ENCODE peak calls at places on chromosomes 5 and 9, in ten cellular contexts. P is suprapubic skin, T is IMR-90, Q is testis, F is esophagus muscularis mucosa, S is tibial nerve, L is gastrocnemius medialis, K is body of pancreas, J is H1, O is transverse colon. V is an unnamed sample. For H3K4me1, the result is how much of the 10 kb centered on the place peaks cover.

GRCh38 chr5:32512916-32513315 is 68.4 kb upstream of the ZFR start:
- DNase-seq in P (no peak), T (no peak), Q (no peak), F (no peak), S (no peak), L (no peak), K (no peak), J (no peak), O (no peak), V (no peak)

GRCh38 chr5:160315968-160316367 is 3.6 kb upstream of the CCNJL start:
- DNase-seq in P (no peak), T (peak), Q (no peak), F (no peak), S (no peak), L (no peak), K (peak), J (no peak), O (peak), V (no peak)

GRCh38 chr9:3848445-3849114 is 322.8 kb upstream of the RFX3 start:
- DNase-seq in P (no peak), T (peak), Q (no peak), F (no peak), S (no peak), L (no peak), K (peak), J (peak), O (no peak), V (no peak)

GRCh38 chr9:128026255-128027165 is 40.6 kb downstream of the NAIF1 start:
- DNase-seq in P (no peak), T (no peak), Q (no peak), F (no peak), S (peak), L (no peak), K (no peak), J (no peak), O (peak), V (no peak)

GRCh38 chr5:124932791-124933600 is 186.6 kb upstream of the ZNF608 start:
- DNase-seq in P (no peak), T (peak), Q (no peak), F (no peak), S (no peak), L (no peak), K (peak), J (no peak), O (peak), V (no peak)

GRCh38 chr5:55151923-55152842 is 7.8 kb upstream of the GPX8 start:
- DNase-seq in P (no peak), T (peak), Q (no peak), F (peak), S (no peak), L (no peak), K (no peak), J (no peak), O (no peak), V (no peak)

GRCh38 chr5:152817311-152817710 is 412.2 kb upstream of the NMUR2 start:
- DNase-seq in P (no peak), T (no peak), Q (no peak), F (no peak), S (no peak), L (no peak), K (no peak), J (no peak), O (no peak), V (no peak)

GRCh38 chr9:116939605-116940004 is 252.5 kb downstream of the TRIM32 start:
- DNase-seq in P (no peak), T (peak), Q (no peak), F (no peak), S (no peak), L (no peak), K (no peak), J (no peak), O (no peak), V (no peak)

GRCh38 chr9:16461851-16462250 is 408.6 kb downstream of the BNC2 start:
- DNase-seq in P (no peak), T (no peak), Q (no peak), F (no peak), S (no peak), L (no peak), K (no peak), J (no peak), O (no peak), V (no peak)

GRCh38 chr5:125196479-125197183 is 450.2 kb upstream of the ZNF608 start:
- DNase-seq in P (no peak), T (no peak), Q (no peak), F (no peak), S (no peak), L (no peak), K (peak), J (no peak), O (no peak), V (peak)

GRCh38 chr5:93100976-93101375 is 480.0 kb downstream of the NR2F1-AS1 start:
- DNase-seq in P (no peak), T (no peak), Q (no peak), F (no peak), S (no peak), L (no peak), K (no peak), J (no peak), O (no peak), V (no peak)

GRCh38 chr5:2960309-2960708 is 208.8 kb upstream of the IRX2 start:
- DNase-seq in P (no peak), T (no peak), Q (no peak), F (no peak), S (no peak), L (no peak), K (no peak), J (no peak), O (no peak), V (no peak)

GRCh38 chr9:69171049-69171448 is 3.0 kb upstream of the TJP2 start:
- DNase-seq in P (no peak), T (peak), Q (no peak), F (no peak), S (no peak), L (no peak), K (no peak), J (no peak), O (no peak), V (peak)

GRCh38 chr5:146903789-146904188 is 25.2 kb upstream of the PPP2R2B start:
- DNase-seq in P (no peak), T (no peak), Q (no peak), F (no peak), S (no peak), L (no peak), K (no peak), J (no peak), O (no peak), V (no peak)

GRCh38 chr9:88767504-88767790 is 223.8 kb upstream of the S1PR3 start:
- DNase-seq in P (no peak), T (peak), Q (no peak), F (no peak), S (no peak), L (no peak), K (no peak), J (no peak), O (no peak), V (no peak)

GRCh38 chr9:136466155-136466541 is 16.7 kb downstream of the SEC16A start:
- DNase-seq in P (no peak), T (no peak), Q (no peak), F (no peak), S (no peak), L (no peak), K (no peak), J (no peak), O (no peak), V (no peak)

GRCh38 chr5:158054388-158055092 is 195.6 kb upstream of the CLINT1 start:
- DNase-seq in P (no peak), T (no peak), Q (no peak), F (no peak), S (no peak), L (no peak), K (peak), J (no peak), O (no peak), V (no peak)

GRCh38 chr9:34591911-34592866 is 2.7 kb upstream of the CNTFR start:
- DNase-seq in P (no peak), T (no peak), Q (no peak), F (no peak), S (no peak), L (no peak), K (no peak), J (no peak), O (no peak), V (no peak)

GRCh38 chr9:134784612-134785305 is 95.9 kb upstream of the FCN2 start:
- DNase-seq in P (no peak), T (no peak), Q (no peak), F (no peak), S (no peak), L (no peak), K (no peak), J (no peak), O (no peak), V (no peak)

GRCh38 chr9:128916204-128916603 is 4.6 kb upstream of the PHYHD1 start:
- DNase-seq in P (no peak), T (no peak), Q (peak), F (no peak), S (no peak), L (no peak), K (peak), J (no peak), O (no peak), V (no peak)

GRCh38 chr9:37363124-37363523 is 59.4 kb upstream of the GRHPR start:
- DNase-seq in P (no peak), T (no peak), Q (no peak), F (peak), S (no peak), L (no peak), K (no peak), J (no peak), O (no peak), V (no peak)

GRCh38 chr9:102967979-102968378 is 27.2 kb upstream of the CYLC2 start:
- DNase-seq in P (no peak), T (no peak), Q (no peak), F (no peak), S (no peak), L (no peak), K (no peak), J (no peak), O (no peak), V (no peak)

GRCh38 chr9:115880221-115880620 is 273.4 kb upstream of the PAPPA start:
- DNase-seq in P (no peak), T (peak), Q (no peak), F (no peak), S (no peak), L (no peak), K (no peak), J (no peak), O (no peak), V (no peak)

GRCh38 chr5:77438057-77438456 is 54.1 kb downstream of the WDR41 start:
- DNase-seq in P (no peak), T (no peak), Q (no peak), F (no peak), S (no peak), L (no peak), K (no peak), J (no peak), O (no peak), V (no peak)

GRCh38 chr9:112110773-112111106 is 64.4 kb downstream of the SUSD1 start:
- DNase-seq in P (no peak), T (no peak), Q (no peak), F (peak), S (no peak), L (no peak), K (no peak), J (no peak), O (no peak), V (no peak)

GRCh38 chr5:134041570-134042411 is 37.0 kb upstream of the VDAC1 start:
- DNase-seq in P (no peak), T (no peak), Q (no peak), F (no peak), S (no peak), L (no peak), K (no peak), J (no peak), O (no peak), V (no peak)

GRCh38 chr5:34743878-34744277 is 87.8 kb downstream of the RAI14 start:
- DNase-seq in P (no peak), T (peak), Q (no peak), F (no peak), S (no peak), L (no peak), K (no peak), J (no peak), O (no peak), V (no peak)

GRCh38 chr9:33737811-33738606 is 57.4 kb upstream of the PRSS3 start:
- DNase-seq in P (no peak), T (peak), Q (peak), F (no peak), S (no peak), L (no peak), K (peak), J (no peak), O (peak), V (no peak)

GRCh38 chr9:133257398-133258053 is 17.5 kb downstream of the ABO start:
- DNase-seq in P (peak), T (no peak), Q (peak), F (no peak), S (no peak), L (no peak), K (peak), J (no peak), O (no peak), V (peak)

GRCh38 chr9:2116073-2116472 is 100.9 kb downstream of the SMARCA2 start:
- DNase-seq in P (no peak), T (no peak), Q (peak), F (no peak), S (no peak), L (no peak), K (peak), J (no peak), O (no peak), V (no peak)

GRCh38 chr5:66149950-66150349 is 5.8 kb downstream of the SREK1 start:
- DNase-seq in P (no peak), T (no peak), Q (no peak), F (no peak), S (no peak), L (no peak), K (no peak), J (no peak), O (no peak), V (no peak)

GRCh38 chr5:2746642-2747041 is 4.8 kb downstream of the IRX2 start:
- DNase-seq in P (no peak), T (no peak), Q (no peak), F (peak), S (no peak), L (no peak), K (no peak), J (no peak), O (no peak), V (no peak)

GRCh38 chr9:84404095-84404686 is 63.6 kb upstream of the SLC28A3 start:
- DNase-seq in P (no peak), T (no peak), Q (peak), F (no peak), S (no peak), L (no peak), K (no peak), J (no peak), O (no peak), V (no peak)

GRCh38 chr5:98621821-98622220 is 151.6 kb upstream of the RGMB start:
- DNase-seq in P (no peak), T (no peak), Q (no peak), F (no peak), S (no peak), L (no peak), K (no peak), J (no peak), O (no peak), V (no peak)

GRCh38 chr5:138610468-138611294 is 35.5 kb upstream of the HSPA9 start:
- DNase-seq in P (peak), T (no peak), Q (no peak), F (no peak), S (no peak), L (no peak), K (no peak), J (no peak), O (no peak), V (no peak)
- H3K4me3 ChIP-seq in P (peak), T (no peak), Q (no peak), F (peak), S (no peak), L (peak), K (no peak), J (peak), O (peak), V (peak)

DNA sequence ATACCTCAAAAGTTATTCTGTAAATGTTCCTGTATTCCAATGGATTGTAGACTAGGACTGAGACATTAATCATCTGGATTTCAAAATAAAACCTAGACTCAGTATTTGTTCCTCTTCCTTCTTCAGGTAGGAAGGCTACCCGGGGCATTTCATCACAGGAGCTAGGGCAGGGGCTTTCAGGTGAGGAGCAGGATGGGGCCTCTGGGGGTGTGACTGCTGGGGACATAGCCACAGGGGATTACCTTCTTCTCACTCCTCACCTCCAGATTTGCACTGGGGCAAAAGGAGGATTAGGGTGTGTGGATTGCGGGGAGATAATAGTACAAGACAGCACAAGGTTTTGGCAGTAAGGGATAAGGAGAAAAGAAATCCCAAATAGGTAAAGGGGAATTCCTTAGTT is 37.9 kb upstream of the SRP19 start:
- DNase-seq in P (no peak), T (no peak), Q (no peak), F (no peak), S (no peak), L (no peak), K (no peak), J (no peak), O (no peak), V (no peak)
- TF ChIP-seq POLR2A in P (no peak), T (no peak), Q (no peak), F (no peak), S (no peak), L (no peak), K (no peak), J (no peak), O (no peak), V (no peak)

DNA sequence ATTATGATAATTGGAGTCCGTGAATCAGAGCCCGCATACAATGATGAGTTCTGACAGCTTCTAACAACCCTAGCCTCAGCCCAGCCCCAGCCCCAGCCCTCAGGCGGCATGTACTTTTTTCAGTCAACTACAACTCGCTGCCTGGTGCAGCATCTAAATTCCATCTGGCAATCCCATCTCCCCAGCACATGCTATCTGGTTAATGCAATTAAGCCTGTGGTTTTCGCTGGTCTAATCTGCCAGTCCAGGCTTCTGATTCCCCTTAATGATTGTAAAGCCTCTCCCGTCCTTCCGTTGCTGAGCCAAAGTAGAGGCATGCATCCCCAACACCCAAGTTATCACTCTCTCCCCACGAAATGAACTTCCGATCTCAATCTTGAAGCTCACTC is 903 bp downstream of the ELAVL2 start:
- DNase-seq in P (no peak), T (no peak), Q (no peak), F (no peak), S (no peak), L (no peak), K (no peak), J (no peak), O (no peak), V (no peak)
- H3K4me1 ChIP-seq in P (half or more), T (under half), Q (under half), F (half or more), S (under half), L (under half), K (under half), J (under half), O (under half), V (under half)

DNA sequence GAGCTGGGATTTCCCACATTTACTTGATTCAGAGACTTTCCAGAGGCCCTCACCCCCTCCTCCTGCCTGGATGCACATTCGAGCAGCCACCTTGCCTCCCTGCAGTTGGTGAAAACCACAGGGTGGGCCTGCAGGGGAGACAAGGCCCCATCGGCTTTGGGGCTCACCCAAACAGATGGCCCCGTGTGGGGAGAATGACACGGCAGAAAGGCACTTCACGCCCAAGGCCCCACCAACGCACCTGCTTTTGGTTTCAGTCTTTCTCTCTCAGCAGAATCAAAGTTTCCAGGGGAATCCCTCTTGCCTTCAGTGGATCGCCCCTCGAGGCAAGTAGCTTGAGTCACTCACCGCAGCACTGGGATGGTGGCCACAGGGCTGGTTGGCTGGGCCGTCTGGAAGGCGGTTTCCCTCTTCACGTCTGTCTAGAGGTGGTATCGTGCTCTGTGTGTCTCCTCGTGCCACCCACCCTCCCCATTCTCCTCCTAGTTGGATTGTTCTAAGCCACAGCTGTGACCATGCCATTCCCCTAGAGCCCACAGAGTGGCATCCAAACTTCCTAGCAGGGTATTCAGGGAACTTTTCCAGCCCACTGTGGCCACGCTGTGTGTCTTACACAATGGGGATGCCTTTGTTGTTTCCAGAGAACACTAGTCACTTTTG is 31.8 kb downstream of the SEC61B start:
- DNase-seq in P (no peak), T (no peak), Q (no peak), F (no peak), S (no peak), L (no peak), K (no peak), J (no peak), O (peak), V (no peak)
- H3K4me3 ChIP-seq in P (no peak), T (no peak), Q (no peak), F (no peak), S (no peak), L (no peak), K (no peak), J (no peak), O (no peak), V (no peak)

GRCh38 chr9:122463828-122464632 is 13.7 kb downstream of the OR1J1 start:
- DNase-seq in P (no peak), T (no peak), Q (peak), F (no peak), S (no peak), L (no peak), K (peak), J (peak), O (no peak), V (no peak)
- TF ChIP-seq POLR2A in P (no peak), T (no peak), Q (no peak), F (no peak), S (no peak), L (no peak), K (no peak), J (no peak), O (no peak), V (no peak)

V was measured in heart left ventricle.